ENCODE peak calls at places on chromosome 11, in six cellular contexts. M is mesendoderm, U is H9, H is H1, D is IMR-90, O is neuronal stem cell. Q is an unnamed sample. For H3K4me1 and H3K27me3, the result is how much of the 10 kb centered on the place peaks cover.

GRCh38 chr11:92225206-92225562 is 566 bp downstream of the FAT3 start:
- DNase-seq in M (peak), U (no peak), H (no peak), D (no peak), O (peak), Q (no peak)

GRCh38 chr11:3950996-3951662 is 95.7 kb downstream of the STIM1 start:
- DNase-seq in M (peak), U (no peak), H (no peak), D (peak), O (peak), Q (peak)

GRCh38 chr11:131760191-131760951 is 390.0 kb downstream of the NTM start:
- DNase-seq in M (peak), U (peak), H (peak), D (peak), O (no peak), Q (no peak)

GRCh38 chr11:122523841-122524531 is 131.5 kb upstream of the UBASH3B start:
- DNase-seq in M (peak), U (peak), H (peak), D (no peak), O (no peak), Q (no peak)

GRCh38 chr11:35605691-35606090 is 12.6 kb upstream of the FJX1 start:
- DNase-seq in M (no peak), U (no peak), H (no peak), D (peak), O (no peak), Q (no peak)

GRCh38 chr11:58525037-58525614 is 17.2 kb upstream of the OR5B21 start:
- DNase-seq in M (peak), U (no peak), H (no peak), D (no peak), O (no peak), Q (no peak)

GRCh38 chr11:110527146-110527545 is 97.4 kb downstream of the FDX1 start:
- DNase-seq in M (no peak), U (no peak), H (no peak), D (peak), O (no peak), Q (no peak)

GRCh38 chr11:45554230-45554967 is 111.0 kb downstream of the CHST1 start:
- DNase-seq in M (no peak), U (no peak), H (no peak), D (no peak), O (no peak), Q (no peak)

GRCh38 chr11:131190446-131190845 is 180.0 kb upstream of the NTM start:
- DNase-seq in M (no peak), U (no peak), H (no peak), D (no peak), O (no peak), Q (no peak)

GRCh38 chr11:35798423-35798822 is 135.8 kb downstream of the TRIM44 start:
- DNase-seq in M (no peak), U (no peak), H (no peak), D (peak), O (no peak), Q (peak)

GRCh38 chr11:86699036-86699791 is 26.8 kb upstream of the ME3 start:
- DNase-seq in M (no peak), U (no peak), H (no peak), D (peak), O (no peak), Q (no peak)

GRCh38 chr11:111119751-111120150 is 125.8 kb upstream of the POU2AF2 start:
- DNase-seq in M (no peak), U (no peak), H (no peak), D (no peak), O (no peak), Q (no peak)

GRCh38 chr11:36150986-36151385 is 138.2 kb downstream of the COMMD9 start:
- DNase-seq in M (no peak), U (no peak), H (no peak), D (peak), O (no peak), Q (no peak)

GRCh38 chr11:78253797-78254196 is 65.1 kb downstream of the USP35 start:
- DNase-seq in M (no peak), U (no peak), H (no peak), D (peak), O (no peak), Q (no peak)

GRCh38 chr11:1043563-1044096 is 7.1 kb upstream of the MUC6 start:
- DNase-seq in M (no peak), U (no peak), H (no peak), D (no peak), O (no peak), Q (no peak)

GRCh38 chr11:89922195-89922660 is at the start of gene TRIM49D1:
- DNase-seq in M (no peak), U (no peak), H (no peak), D (no peak), O (no peak), Q (no peak)

GRCh38 chr11:15888596-15889345 is 467.6 kb downstream of the SOX6 start:
- DNase-seq in M (no peak), U (no peak), H (no peak), D (peak), O (no peak), Q (no peak)

GRCh38 chr11:33869511-33870422 is 22.1 kb downstream of the LMO2 start:
- DNase-seq in M (peak), U (peak), H (peak), D (peak), O (no peak), Q (peak)

GRCh38 chr11:95605271-95605940 is 184.2 kb downstream of the FAM76B start:
- DNase-seq in M (no peak), U (no peak), H (no peak), D (no peak), O (no peak), Q (no peak)

GRCh38 chr11:124749920-124750319 is 2.1 kb downstream of the VSIG2 start:
- DNase-seq in M (no peak), U (no peak), H (no peak), D (no peak), O (no peak), Q (no peak)

GRCh38 chr11:85762226-85762625 is 48.7 kb downstream of the SYTL2 start:
- DNase-seq in M (no peak), U (no peak), H (no peak), D (no peak), O (no peak), Q (no peak)

GRCh38 chr11:313304-313786 is 495 bp upstream of the IFITM1 start:
- DNase-seq in M (peak), U (no peak), H (peak), D (no peak), O (no peak), Q (no peak)

GRCh38 chr11:22031791-22032190 is 161.1 kb upstream of the ANO5 start:
- DNase-seq in M (no peak), U (no peak), H (no peak), D (no peak), O (no peak), Q (no peak)

GRCh38 chr11:59611570-59612565 is 3.7 kb downstream of the OSBP start:
- DNase-seq in M (no peak), U (no peak), H (no peak), D (peak), O (no peak), Q (peak)

GRCh38 chr11:46698597-46698996 is 1.8 kb downstream of the ARHGAP1 start:
- DNase-seq in M (no peak), U (no peak), H (no peak), D (no peak), O (no peak), Q (peak)

GRCh38 chr11:39541945-39542351 is 1917.5 kb downstream of the LRRC4C start:
- DNase-seq in M (peak), U (peak), H (peak), D (no peak), O (no peak), Q (no peak)

GRCh38 chr11:92505689-92506088 is 281.1 kb downstream of the FAT3 start:
- DNase-seq in M (no peak), U (no peak), H (no peak), D (no peak), O (no peak), Q (no peak)

GRCh38 chr11:107665016-107665415 is 46.8 kb downstream of the SLN start:
- DNase-seq in M (no peak), U (no peak), H (no peak), D (no peak), O (no peak), Q (no peak)

GRCh38 chr11:130828741-130829140 is 87.5 kb downstream of the SNX19 start:
- DNase-seq in M (no peak), U (no peak), H (no peak), D (no peak), O (no peak), Q (no peak)

GRCh38 chr11:103488021-103488420 is 378.8 kb downstream of the DYNC2H1 start:
- DNase-seq in M (no peak), U (no peak), H (no peak), D (no peak), O (no peak), Q (no peak)

GRCh38 chr11:131353761-131354160 is 16.7 kb upstream of the NTM start:
- DNase-seq in M (no peak), U (no peak), H (no peak), D (no peak), O (no peak), Q (no peak)

GRCh38 chr11:117223741-117224685 is 7.9 kb downstream of the PCSK7 start:
- DNase-seq in M (no peak), U (no peak), H (no peak), D (no peak), O (no peak), Q (no peak)

GRCh38 chr11:90220391-90220790 is 2.5 kb downstream of the CHORDC1 start:
- DNase-seq in M (no peak), U (no peak), H (no peak), D (peak), O (no peak), Q (peak)

GRCh38 chr11:123773959-123774358 is 19.6 kb upstream of the OR6X1 start:
- DNase-seq in M (no peak), U (no peak), H (no peak), D (no peak), O (no peak), Q (no peak)

DNA sequence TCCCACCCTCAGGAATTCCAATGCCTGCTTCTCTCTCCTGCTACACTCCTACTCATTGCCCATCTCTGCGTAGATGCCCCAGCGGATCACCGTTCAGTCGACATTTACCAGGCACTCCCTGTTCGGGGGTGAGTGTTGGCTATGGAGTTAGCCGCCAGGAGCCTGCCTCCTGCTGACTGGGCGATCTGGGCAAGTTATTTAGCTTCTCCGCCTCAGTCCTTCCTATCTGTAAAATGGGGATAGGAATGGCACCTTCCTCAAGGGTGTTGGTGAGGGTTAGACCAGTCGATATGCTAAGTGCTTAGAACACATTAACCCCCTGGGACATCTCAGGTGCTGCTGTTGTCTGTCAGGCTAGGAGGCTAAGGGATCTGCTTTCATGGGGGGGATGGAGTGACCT is 30.9 kb downstream of the FADD start:
- DNase-seq in M (no peak), U (no peak), H (no peak), D (no peak), O (no peak), Q (no peak)
- H2BK15ac ChIP-seq in M (no peak), U (no peak), H (no peak), D (no peak), O (no peak), Q (no peak)

GRCh38 chr11:12121011-12121410 is 10.6 kb downstream of the MICAL2 start:
- DNase-seq in M (no peak), U (no peak), H (no peak), D (no peak), O (no peak), Q (no peak)
- H3K4me1 ChIP-seq in M (under half), U (under half), H (under half), D (half or more), O (under half), Q (under half)

DNA sequence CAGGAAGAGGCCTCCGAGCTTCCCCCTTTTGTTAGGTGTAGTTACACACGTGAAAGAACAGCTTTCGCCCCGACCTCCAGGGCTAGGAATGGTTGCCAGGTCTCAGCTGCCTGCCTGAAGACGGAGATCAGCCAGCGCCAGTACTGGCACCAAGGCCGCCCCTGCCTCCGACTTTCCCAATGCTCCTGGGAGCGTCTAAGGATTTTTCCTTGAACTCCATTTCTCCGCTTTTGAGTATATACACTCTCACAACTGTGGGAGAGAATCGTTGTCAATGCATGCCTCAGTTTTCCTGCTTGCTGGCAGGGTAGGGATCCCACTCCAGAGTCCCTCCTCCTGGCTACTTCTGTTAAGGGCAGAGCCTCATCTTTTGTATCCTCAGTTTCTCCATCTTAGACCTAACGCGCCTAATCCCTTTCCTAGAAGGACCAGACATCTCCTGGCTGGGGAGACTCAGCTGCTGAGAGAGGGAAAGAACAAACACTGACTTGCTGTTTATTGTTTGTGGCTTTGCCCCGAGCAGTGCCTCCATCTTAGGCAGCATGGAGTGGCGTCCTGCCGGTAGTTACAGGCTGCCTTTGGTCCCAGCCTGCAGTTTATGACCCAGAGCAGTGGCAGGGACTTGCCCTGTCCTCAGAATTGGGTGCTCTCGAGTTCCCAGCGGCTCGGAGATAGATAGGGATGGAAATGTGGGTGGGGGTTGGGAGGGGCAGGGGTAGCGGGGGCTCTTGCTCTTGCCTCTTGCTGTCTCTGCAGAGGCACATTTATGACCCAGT is 3.3 kb downstream of the ALX4 start:
- DNase-seq in M (no peak), U (no peak), H (peak), D (no peak), O (no peak), Q (no peak)
- H3K27me3 ChIP-seq in M (half or more), U (half or more), H (half or more), D (half or more), O (half or more), Q (half or more)

GRCh38 chr11:65776710-65777141 is 4.0 kb downstream of the AP5B1 start:
- DNase-seq in M (no peak), U (no peak), H (no peak), D (no peak), O (no peak), Q (no peak)
- H2BK15ac ChIP-seq in M (no peak), U (no peak), H (no peak), D (no peak), O (no peak), Q (no peak)

DNA sequence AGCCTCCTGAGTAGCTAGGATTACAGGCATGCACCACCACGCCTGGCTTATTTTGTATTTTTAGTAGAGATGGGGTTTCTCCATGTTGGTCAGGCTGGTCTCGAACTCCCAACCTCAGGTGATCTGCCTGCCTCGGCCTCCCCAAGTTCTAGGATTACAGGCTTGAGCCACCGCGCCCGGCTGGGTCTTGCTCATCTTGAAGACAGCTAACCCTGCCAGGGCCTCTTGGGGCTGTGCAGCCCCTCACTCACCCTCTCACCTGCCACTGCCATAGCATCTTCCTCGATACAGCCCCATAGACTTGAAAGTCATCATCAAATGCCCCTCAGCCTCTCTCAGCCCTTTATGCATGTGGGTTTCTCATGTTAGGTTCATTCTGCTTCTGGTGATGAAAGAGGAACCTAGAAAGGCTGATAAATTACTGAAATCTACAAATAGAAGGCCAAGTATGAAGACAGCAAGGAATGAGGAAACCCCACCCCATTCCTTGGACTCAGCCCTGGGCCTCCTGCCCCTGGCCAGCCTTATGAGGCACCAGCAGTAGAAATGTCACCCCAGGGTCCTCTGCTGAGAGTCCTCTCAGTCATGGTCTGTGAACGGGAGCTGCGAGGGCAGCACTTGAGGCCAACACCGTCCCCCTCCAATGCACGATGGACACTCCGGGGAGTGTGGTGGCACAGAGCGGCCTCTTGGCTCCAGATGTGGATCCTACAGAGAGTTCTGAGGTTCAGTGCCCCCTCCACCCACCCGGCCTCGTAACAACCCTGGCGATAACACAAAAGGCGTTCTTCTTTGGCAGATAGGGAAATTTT is 24.8 kb downstream of the SCGB1A1 start:
- DNase-seq in M (no peak), U (no peak), H (no peak), D (no peak), O (no peak), Q (no peak)
- H3K4me1 ChIP-seq in M (under half), U (under half), H (under half), D (under half), O (under half), Q (under half)

GRCh38 chr11:129731316-129731715 is 84.3 kb upstream of the TMEM45B start:
- DNase-seq in M (no peak), U (no peak), H (no peak), D (no peak), O (no peak), Q (no peak)
- H3K27me3 ChIP-seq in M (under half), U (under half), H (under half), D (under half), O (under half), Q (under half)

DNA sequence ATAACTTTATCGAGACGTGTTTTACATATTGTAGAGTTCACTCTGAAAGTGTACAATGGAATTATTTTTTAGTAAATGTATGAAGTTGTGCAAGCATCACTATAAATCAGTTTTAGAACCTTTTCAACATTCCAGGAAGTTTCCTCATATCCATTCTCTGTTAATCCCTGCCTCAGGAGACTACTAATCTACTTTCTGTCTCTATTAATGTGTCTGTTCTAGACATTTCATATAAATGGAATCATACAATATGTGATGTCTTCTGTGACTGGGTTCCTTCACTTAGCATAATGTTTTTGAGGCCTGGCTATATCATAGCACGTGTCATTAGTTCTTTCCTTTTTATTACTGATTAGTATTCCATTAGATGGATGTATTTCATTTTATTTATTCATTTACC is 17.0 kb downstream of the SYT9 start:
- DNase-seq in M (no peak), U (no peak), H (no peak), D (no peak), O (no peak), Q (no peak)
- H2BK15ac ChIP-seq in M (no peak), U (no peak), H (no peak), D (no peak), O (no peak), Q (no peak)